ENCODE peak calls at places on chromosome 6, in eight cellular contexts. V, I, G, T, B, Z, H and F are unnamed samples.

GRCh38 chr6:114714836-114715507 is 372.1 kb upstream of the HS3ST5 start:
- DNase-seq in V (no peak), I (no peak), G (no peak), T (no peak), B (no peak), Z (no peak), H (no peak), F (no peak)

GRCh38 chr6:33276864-33277662 is at the start of gene B3GALT4:
- DNase-seq in V (peak), I (peak), G (peak), T (peak), B (peak), Z (peak), H (peak), F (peak)

GRCh38 chr6:159168536-159169192 is 536 bp upstream of the FNDC1 start:
- DNase-seq in V (no peak), I (no peak), G (peak), T (no peak), B (peak), Z (peak), H (peak), F (peak)

GRCh38 chr6:46062312-46062711 is 46.7 kb upstream of the CLIC5 start:
- DNase-seq in V (no peak), I (no peak), G (no peak), T (no peak), B (no peak), Z (no peak), H (no peak), F (no peak)

GRCh38 chr6:116450185-116450710 is 10.9 kb upstream of the CALHM6 start:
- DNase-seq in V (no peak), I (no peak), G (no peak), T (no peak), B (no peak), Z (no peak), H (no peak), F (no peak)

GRCh38 chr6:108331982-108332381 is 37.1 kb downstream of the AFG1L start:
- DNase-seq in V (no peak), I (no peak), G (no peak), T (no peak), B (no peak), Z (no peak), H (no peak), F (no peak)

GRCh38 chr6:35327349-35328027 is 14.9 kb upstream of the PPARD start:
- DNase-seq in V (peak), I (peak), G (peak), T (peak), B (no peak), Z (peak), H (peak), F (no peak)

GRCh38 chr6:158249437-158249836 is 62.8 kb upstream of the TULP4 start:
- DNase-seq in V (no peak), I (no peak), G (no peak), T (no peak), B (no peak), Z (no peak), H (no peak), F (no peak)

GRCh38 chr6:34544052-34544604 is 12.0 kb downstream of the SPDEF start:
- DNase-seq in V (no peak), I (no peak), G (no peak), T (no peak), B (no peak), Z (no peak), H (no peak), F (no peak)

GRCh38 chr6:114649298-114649697 is 306.5 kb upstream of the HS3ST5 start:
- DNase-seq in V (no peak), I (no peak), G (no peak), T (no peak), B (no peak), Z (no peak), H (no peak), F (no peak)

GRCh38 chr6:19231878-19232519 is 605.2 kb upstream of the ID4 start:
- DNase-seq in V (no peak), I (no peak), G (no peak), T (no peak), B (no peak), Z (no peak), H (no peak), F (no peak)

GRCh38 chr6:33428219-33428890 is 8.5 kb downstream of the SYNGAP1 start:
- DNase-seq in V (no peak), I (no peak), G (peak), T (peak), B (no peak), Z (no peak), H (no peak), F (no peak)

GRCh38 chr6:36244641-36245280 is 25.1 kb upstream of the PNPLA1 start:
- DNase-seq in V (no peak), I (no peak), G (no peak), T (no peak), B (no peak), Z (no peak), H (peak), F (no peak)

GRCh38 chr6:159929819-159930218 is 39.0 kb downstream of the MAS1 start:
- DNase-seq in V (no peak), I (no peak), G (no peak), T (no peak), B (peak), Z (no peak), H (no peak), F (no peak)

GRCh38 chr6:135267085-135267484 is 86.0 kb downstream of the MYB start:
- DNase-seq in V (no peak), I (no peak), G (no peak), T (no peak), B (no peak), Z (no peak), H (no peak), F (no peak)

GRCh38 chr6:87210979-87211378 is 55.6 kb downstream of the ZNF292 start:
- DNase-seq in V (no peak), I (no peak), G (no peak), T (no peak), B (no peak), Z (no peak), H (no peak), F (no peak)

GRCh38 chr6:7562769-7563168 is 21.3 kb downstream of the DSP start:
- DNase-seq in V (no peak), I (no peak), G (no peak), T (no peak), B (no peak), Z (no peak), H (no peak), F (no peak)

GRCh38 chr6:107103082-107103481 is 12.2 kb downstream of the BEND3 start:
- DNase-seq in V (no peak), I (no peak), G (no peak), T (no peak), B (no peak), Z (no peak), H (no peak), F (no peak)

GRCh38 chr6:90495216-90495817 is 91.6 kb downstream of the MAP3K7 start:
- DNase-seq in V (no peak), I (no peak), G (no peak), T (no peak), B (no peak), Z (no peak), H (no peak), F (no peak)

GRCh38 chr6:167577891-167578361 is 248.8 kb upstream of the AFDN start:
- DNase-seq in V (no peak), I (no peak), G (no peak), T (no peak), B (no peak), Z (peak), H (no peak), F (peak)

GRCh38 chr6:43138267-43138666 is 32.8 kb upstream of the SRF start:
- DNase-seq in V (no peak), I (no peak), G (no peak), T (no peak), B (no peak), Z (no peak), H (no peak), F (no peak)

GRCh38 chr6:37784585-37784967 is 35.0 kb upstream of the ZFAND3 start:
- DNase-seq in V (no peak), I (no peak), G (no peak), T (no peak), B (no peak), Z (no peak), H (no peak), F (no peak)
- H3K4me3 ChIP-seq in V (peak), I (no peak), G (no peak), T (peak), B (peak), Z (peak), H (no peak), F (peak)

GRCh38 chr6:143058987-143059386 is 1.7 kb upstream of the AIG1 start:
- DNase-seq in V (no peak), I (no peak), G (peak), T (no peak), B (no peak), Z (no peak), H (no peak), F (no peak)

GRCh38 chr6:143060806-143061596 is at the start of gene AIG1:
- DNase-seq in V (peak), I (peak), G (no peak), T (peak), B (no peak), Z (peak), H (no peak), F (peak)

GRCh38 chr6:143059616-143060353 is 904 bp upstream of the AIG1 start:
- DNase-seq in V (peak), I (no peak), G (peak), T (no peak), B (peak), Z (no peak), H (peak), F (no peak)

GRCh38 chr6:143061597-143062385 is 1.1 kb downstream of the AIG1 start:
- DNase-seq in V (no peak), I (no peak), G (no peak), T (no peak), B (no peak), Z (no peak), H (peak), F (no peak)

GRCh38 chr6:143060354-143060805 is 309 bp upstream of the AIG1 start:
- DNase-seq in V (peak), I (peak), G (peak), T (peak), B (peak), Z (peak), H (peak), F (peak)
- TF ChIP-seq POLR2A in V (peak), I (no peak), G (no peak), T (peak), B (peak), Z (no peak), H (peak), F (peak)

GRCh38 chr6:27743787-27744186 is 168.4 kb downstream of the OR2B2 start:
- DNase-seq in V (no peak), I (no peak), G (no peak), T (no peak), B (no peak), Z (no peak), H (no peak), F (no peak)
- H3K4me3 ChIP-seq in V (no peak), I (no peak), G (no peak), T (no peak), B (no peak), Z (no peak), H (no peak), F (no peak)

GRCh38 chr6:121436966-121437756 is 1.7 kb downstream of the GJA1 start:
- DNase-seq in V (peak), I (peak), G (peak), T (no peak), B (peak), Z (peak), H (peak), F (no peak)
- TF ChIP-seq POLR2A in V (no peak), I (no peak), G (no peak), T (no peak), B (no peak), Z (no peak), H (no peak), F (no peak)

GRCh38 chr6:129307845-129308244 is 402.1 kb downstream of the ARHGAP18 start:
- DNase-seq in V (no peak), I (no peak), G (no peak), T (no peak), B (no peak), Z (no peak), H (no peak), F (no peak)

GRCh38 chr6:129314575-129314974 is 395.4 kb downstream of the ARHGAP18 start:
- DNase-seq in V (no peak), I (no peak), G (no peak), T (no peak), B (no peak), Z (no peak), H (no peak), F (no peak)

GRCh38 chr6:129317931-129318820 is 391.8 kb downstream of the ARHGAP18 start:
- DNase-seq in V (peak), I (no peak), G (peak), T (no peak), B (no peak), Z (no peak), H (peak), F (no peak)

GRCh38 chr6:129309154-129309553 is 400.8 kb downstream of the ARHGAP18 start:
- DNase-seq in V (no peak), I (no peak), G (no peak), T (no peak), B (no peak), Z (no peak), H (no peak), F (no peak)

DNA sequence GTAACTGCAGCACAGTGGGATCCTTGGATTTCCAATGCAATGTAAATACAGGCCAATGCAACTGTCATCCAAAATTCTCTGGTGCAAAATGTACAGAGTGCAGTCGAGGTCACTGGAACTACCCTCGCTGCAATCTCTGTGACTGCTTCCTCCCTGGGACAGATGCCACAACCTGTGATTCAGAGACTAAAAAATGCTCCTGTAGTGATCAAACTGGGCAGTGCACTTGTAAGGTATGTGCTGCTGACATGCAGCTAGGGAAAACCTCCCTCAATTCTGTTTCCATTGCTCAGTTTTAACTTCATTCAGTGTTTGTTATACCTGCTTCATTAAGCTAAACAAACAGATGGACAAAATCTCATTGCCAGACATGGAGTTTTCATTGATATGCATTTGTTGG is 397.1 kb downstream of the ARHGAP18 start:
- DNase-seq in V (no peak), I (no peak), G (peak), T (no peak), B (no peak), Z (no peak), H (peak), F (no peak)
- H3K4me3 ChIP-seq in V (no peak), I (no peak), G (no peak), T (no peak), B (no peak), Z (no peak), H (no peak), F (no peak)

DNA sequence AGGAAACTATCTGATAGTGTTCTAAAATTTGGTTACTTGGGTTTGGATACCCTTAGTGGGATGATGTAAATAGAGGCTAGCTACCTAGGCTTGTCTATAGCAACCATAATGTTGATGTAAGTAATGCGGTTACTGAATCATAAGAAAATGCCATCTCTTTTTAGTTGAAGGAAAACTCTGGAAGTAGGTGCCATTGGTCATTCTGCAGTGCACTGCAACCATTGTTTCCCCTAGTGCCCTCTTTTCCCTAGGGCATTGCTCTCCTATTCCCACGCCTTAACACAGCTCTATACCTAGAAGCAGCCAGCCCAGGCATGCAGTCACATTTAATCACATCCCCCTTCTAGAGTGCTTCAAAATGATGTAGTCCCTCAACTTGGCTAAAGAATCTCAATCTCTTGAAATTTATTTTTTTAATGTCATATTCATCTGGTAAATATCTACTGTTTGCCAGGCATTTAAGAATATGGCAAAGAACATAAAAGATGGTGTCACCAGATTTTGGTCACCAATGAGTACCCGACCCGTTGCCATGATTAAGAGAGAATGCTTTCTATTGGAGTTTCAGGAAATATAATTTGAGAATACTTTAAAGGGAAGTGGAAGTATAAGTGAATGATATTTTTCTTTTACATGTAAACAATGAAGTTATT is 10.4 kb downstream of the LOC128125822 start:
- DNase-seq in V (no peak), I (no peak), G (no peak), T (no peak), B (no peak), Z (no peak), H (no peak), F (no peak)
- TF ChIP-seq POLR2A in V (no peak), I (no peak), G (no peak), T (no peak), B (no peak), Z (no peak), H (peak), F (no peak)